ENCODE peak calls at places on chromosomes 1 and 21, in seven cellular contexts. X is NT2/D1, J is OCI-M1, B is posterior vena cava, N is AG08395, R is lower lobe of right lung, O is dermis microvascular lymphatic vessel endothelial cell. K is an unnamed sample.

GRCh38 chr1:34858901-34859441 is 578 bp downstream of the SMIM12 start:
- DNase-seq in X (no peak), J (no peak), B (peak), N (peak), R (no peak), O (peak), K (peak)

GRCh38 chr1:228904222-228904621 is 168.9 kb downstream of the RHOU start:
- DNase-seq in X (no peak), J (no peak), B (no peak), N (no peak), R (no peak), O (no peak), K (no peak)

GRCh38 chr1:221777434-221778072 is 35.7 kb upstream of the DUSP10 start:
- DNase-seq in X (no peak), J (no peak), B (no peak), N (no peak), R (no peak), O (no peak), K (peak)

GRCh38 chr1:56820755-56821461 is 1.7 kb upstream of the FYB2 start:
- DNase-seq in X (peak), J (peak), B (peak), N (peak), R (peak), O (peak), K (peak)

GRCh38 chr1:233166896-233167295 is 128.6 kb downstream of the PCNX2 start:
- DNase-seq in X (no peak), J (no peak), B (no peak), N (no peak), R (no peak), O (peak), K (no peak)

GRCh38 chr1:27716262-27716895 is 9.4 kb upstream of the FAM76A start:
- DNase-seq in X (no peak), J (no peak), B (no peak), N (no peak), R (no peak), O (no peak), K (no peak)

GRCh38 chr21:39660596-39660995 is 47.9 kb downstream of the B3GALT5 start:
- DNase-seq in X (peak), J (no peak), B (no peak), N (peak), R (no peak), O (no peak), K (no peak)

GRCh38 chr1:198494139-198494538 is 46.3 kb downstream of the ATP6V1G3 start:
- DNase-seq in X (no peak), J (no peak), B (no peak), N (no peak), R (no peak), O (no peak), K (no peak)

GRCh38 chr1:21865943-21866628 is 54.0 kb downstream of the LDLRAD2 start:
- DNase-seq in X (peak), J (peak), B (no peak), N (no peak), R (no peak), O (no peak), K (peak)

GRCh38 chr21:40173833-40174232 is 306.6 kb downstream of the PCP4 start:
- DNase-seq in X (no peak), J (peak), B (no peak), N (no peak), R (no peak), O (no peak), K (no peak)

GRCh38 chr21:42461185-42461520 is 34.9 kb downstream of the RSPH1 start:
- DNase-seq in X (no peak), J (no peak), B (no peak), N (no peak), R (no peak), O (no peak), K (no peak)

GRCh38 chr1:94863297-94863911 is 43.2 kb downstream of the SLC44A3 start:
- DNase-seq in X (no peak), J (no peak), B (no peak), N (peak), R (no peak), O (peak), K (no peak)

GRCh38 chr1:52955129-52955970 is 28.3 kb downstream of the SCP2 start:
- DNase-seq in X (no peak), J (peak), B (no peak), N (peak), R (no peak), O (peak), K (peak)

GRCh38 chr1:12407050-12407961 is 177.5 kb downstream of the VPS13D start:
- DNase-seq in X (no peak), J (peak), B (no peak), N (peak), R (no peak), O (peak), K (no peak)

GRCh38 chr1:201444792-201445191 is 23.3 kb upstream of the TNNI1 start:
- DNase-seq in X (no peak), J (peak), B (no peak), N (no peak), R (no peak), O (no peak), K (peak)

GRCh38 chr1:47643506-47644215 is 205.8 kb downstream of the FOXD2 start:
- DNase-seq in X (no peak), J (no peak), B (no peak), N (peak), R (no peak), O (no peak), K (no peak)

GRCh38 chr21:37631319-37632117 is 264.9 kb downstream of the DYRK1A start:
- DNase-seq in X (peak), J (peak), B (no peak), N (no peak), R (no peak), O (peak), K (no peak)

GRCh38 chr1:156549390-156549789 is 23.0 kb downstream of the IQGAP3 start:
- DNase-seq in X (no peak), J (no peak), B (no peak), N (no peak), R (no peak), O (no peak), K (no peak)

GRCh38 chr21:43332872-43333300 is 94.0 kb downstream of the SIK1 start:
- DNase-seq in X (no peak), J (no peak), B (no peak), N (no peak), R (no peak), O (no peak), K (no peak)

GRCh38 chr21:39037807-39038405 is 145.3 kb downstream of the PSMG1 start:
- DNase-seq in X (peak), J (peak), B (no peak), N (no peak), R (no peak), O (peak), K (no peak)

GRCh38 chr1:16162163-16162822 is 6.4 kb upstream of the EPHA2 start:
- DNase-seq in X (no peak), J (no peak), B (no peak), N (no peak), R (no peak), O (no peak), K (no peak)

GRCh38 chr1:177505905-177506590 is 335.3 kb downstream of the BRINP2 start:
- DNase-seq in X (no peak), J (no peak), B (no peak), N (no peak), R (no peak), O (no peak), K (no peak)

GRCh38 chr1:49052102-49052501 is 275.4 kb upstream of the BEND5 start:
- DNase-seq in X (no peak), J (no peak), B (no peak), N (no peak), R (no peak), O (no peak), K (no peak)

GRCh38 chr1:240093120-240093961 is 1.7 kb downstream of the FMN2 start:
- DNase-seq in X (no peak), J (no peak), B (no peak), N (no peak), R (no peak), O (no peak), K (no peak)

GRCh38 chr1:6489799-6490180 is 1.7 kb downstream of the PLEKHG5 start:
- DNase-seq in X (peak), J (peak), B (peak), N (peak), R (peak), O (peak), K (peak)